ENCODE peak calls at places on chromosomes 2 and 18, in eight cellular contexts. W is AG10803, Z is HCT116, A is A549, S is lower lobe of right lung, U is psoas muscle, M is fibroblast of mammary gland, R is astrocyte of the spinal cord. V is an unnamed sample.

GRCh38 chr2:170973492-170974303 is 44.6 kb downstream of the GORASP2 start:
- DNase-seq in W (peak; percentile 65), Z (peak; percentile 62), A (peak; percentile 87), S (peak; percentile 91), U (peak; percentile 86), M (peak; percentile 68), R (peak; percentile 78), V (peak; percentile 80)

GRCh38 chr2:201402651-201403573 is 45.8 kb upstream of the FLACC1 start:
- DNase-seq in W (peak; percentile 86), Z (no peak), A (no peak), S (no peak), U (no peak), M (peak; percentile 38), R (peak; percentile 47), V (no peak)

GRCh38 chr2:43748333-43748732 is 25.5 kb upstream of the DYNC2LI1 start:
- DNase-seq in W (no peak), Z (no peak), A (no peak), S (no peak), U (no peak), M (no peak), R (no peak), V (no peak)

GRCh38 chr2:136378712-136379595 is 261.0 kb upstream of the CXCR4 start:
- DNase-seq in W (peak; percentile 24), Z (peak; percentile 39), A (peak; percentile 21), S (no peak), U (peak; percentile 27), M (peak; percentile 45), R (peak; percentile 43), V (peak; percentile 59)

GRCh38 chr2:100291152-100291970 is 30.9 kb downstream of the LONRF2 start:
- DNase-seq in W (peak; percentile 87), Z (peak; percentile 97), A (peak; percentile 90), S (peak; percentile 84), U (peak; percentile 56), M (peak; percentile 98), R (peak; percentile 97), V (peak; percentile 89)

GRCh38 chr2:34747643-34748042 is 1148.5 kb upstream of the FAM98A start:
- DNase-seq in W (no peak), Z (no peak), A (no peak), S (no peak), U (no peak), M (no peak), R (no peak), V (no peak)

GRCh38 chr2:26562811-26563645 is 78.1 kb downstream of the CIB4 start:
- DNase-seq in W (no peak), Z (peak; percentile 29), A (peak; percentile 35), S (no peak), U (no peak), M (peak; percentile 15), R (peak; percentile 61), V (peak; percentile 11)

GRCh38 chr2:145909781-145910180 is 1389.9 kb upstream of the ZEB2 start:
- DNase-seq in W (no peak), Z (no peak), A (no peak), S (no peak), U (no peak), M (no peak), R (peak; percentile 8), V (no peak)

GRCh38 chr18:59272221-59272888 is 899 bp downstream of the RAX start:
- DNase-seq in W (no peak), Z (no peak), A (no peak), S (no peak), U (no peak), M (no peak), R (no peak), V (no peak)

GRCh38 chr18:56124186-56124585 is 514.2 kb downstream of the TXNL1 start:
- DNase-seq in W (peak; percentile 92), Z (no peak), A (no peak), S (no peak), U (no peak), M (peak; percentile 87), R (peak; percentile 80), V (no peak)

GRCh38 chr2:39867268-39867667 is 88.2 kb upstream of the THUMPD2 start:
- DNase-seq in W (no peak), Z (no peak), A (no peak), S (no peak), U (no peak), M (no peak), R (no peak), V (no peak)

GRCh38 chr2:222058830-222059229 is 240.0 kb downstream of the PAX3 start:
- DNase-seq in W (no peak), Z (no peak), A (no peak), S (no peak), U (no peak), M (no peak), R (peak; percentile 37), V (no peak)

GRCh38 chr2:83742117-83742782 is 716.8 kb downstream of the SUCLG1 start:
- DNase-seq in W (peak; percentile 70), Z (no peak), A (no peak), S (peak; percentile 32), U (peak; percentile 7), M (no peak), R (no peak), V (peak; percentile 56)
- TF ChIP-seq CTCF in W (no peak), Z (no peak), A (no peak), S (no peak), U (no peak), M (no peak), R (no peak), V (peak; percentile 2)

GRCh38 chr2:118582058-118582457 is 265.4 kb downstream of the EN1 start:
- DNase-seq in W (peak; percentile 31), Z (no peak), A (no peak), S (no peak), U (no peak), M (no peak), R (no peak), V (no peak)

GRCh38 chr2:118584380-118584779 is 263.1 kb downstream of the EN1 start:
- DNase-seq in W (no peak), Z (no peak), A (no peak), S (no peak), U (no peak), M (no peak), R (no peak), V (no peak)

GRCh38 chr2:118580651-118581050 is 266.8 kb downstream of the EN1 start:
- DNase-seq in W (peak; percentile 45), Z (no peak), A (no peak), S (no peak), U (no peak), M (peak; percentile 62), R (no peak), V (no peak)

GRCh38 chr2:118588826-118589225 is 258.6 kb downstream of the EN1 start:
- DNase-seq in W (no peak), Z (no peak), A (no peak), S (no peak), U (no peak), M (no peak), R (no peak), V (no peak)

GRCh38 chr2:118584877-118585276 is 262.6 kb downstream of the EN1 start:
- DNase-seq in W (no peak), Z (no peak), A (no peak), S (no peak), U (no peak), M (no peak), R (no peak), V (no peak)
- H3K4me3 ChIP-seq in W (no peak overlapping the region), Z (no peak overlapping the region), A (no peak overlapping the region), S (no peak overlapping the region), U (no peak overlapping the region), M (no peak overlapping the region), R (no peak overlapping the region), V (no peak overlapping the region)

GRCh38 chr2:148201075-148202004 is 180.4 kb downstream of the MBD5 start:
- DNase-seq in W (peak; percentile 31), Z (peak; percentile 42), A (peak; percentile 9), S (peak; percentile 70), U (peak; percentile 16), M (peak; percentile 50), R (peak; percentile 27), V (peak; percentile 69)
- TF ChIP-seq CTCF in W (peak; percentile 33), Z (peak; percentile 65), A (peak; percentile 78), S (peak; percentile 45), U (peak; percentile 15), M (peak; percentile 36), R (peak; percentile 38), V (peak; percentile 50)

GRCh38 chr2:73285162-73285739 is 973 bp upstream of the FBXO41 start:
- DNase-seq in W (no peak), Z (no peak), A (no peak), S (no peak), U (no peak), M (no peak), R (no peak), V (no peak)
- H3K4me3 ChIP-seq in W (no peak overlapping the region), Z (peak overlapping the region; percentile 76), A (peak overlapping the region; percentile 77), S (peak overlapping the region; percentile 69), U (peak overlapping the region; percentile 71), M (peak overlapping the region; percentile 61), R (no peak overlapping the region), V (no peak overlapping the region)

GRCh38 chr2:8154936-8155335 is 526.9 kb upstream of the ID2 start:
- DNase-seq in W (peak; percentile 15), Z (no peak), A (no peak), S (no peak), U (no peak), M (peak; percentile 89), R (peak; percentile 26), V (peak; percentile 67)
- TF ChIP-seq CTCF in W (no peak), Z (no peak), A (no peak), S (no peak), U (no peak), M (no peak), R (no peak), V (no peak)

DNA sequence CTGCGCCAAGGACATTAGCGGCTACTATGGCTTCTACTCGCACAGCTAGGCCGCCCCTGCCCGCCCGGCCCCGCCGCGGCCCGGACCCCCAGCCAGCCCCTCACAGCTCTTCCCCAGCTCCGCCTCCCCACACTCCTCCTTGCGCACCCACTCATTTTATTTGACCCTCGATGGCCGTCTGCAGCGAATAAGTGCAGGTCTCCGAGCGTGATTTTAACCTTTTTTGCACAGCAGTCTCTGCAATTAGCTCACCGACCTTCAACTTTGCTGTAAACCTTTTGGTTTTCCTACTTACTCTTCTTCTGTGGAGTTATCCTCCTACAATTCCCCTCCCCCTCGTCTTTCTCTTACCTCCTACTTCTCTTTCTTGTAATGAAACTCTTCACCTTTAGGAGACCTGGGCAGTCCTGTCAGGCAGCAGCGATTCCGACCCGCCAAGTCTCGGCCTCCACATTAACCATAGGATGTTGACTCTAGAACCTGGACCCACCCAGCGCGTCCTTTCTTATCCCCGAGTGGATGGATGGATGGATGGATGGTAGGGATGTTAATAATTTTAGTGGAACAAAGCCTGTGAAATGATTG is 8.2 kb downstream of the TBR1 start:
- DNase-seq in W (no peak), Z (no peak), A (no peak), S (no peak), U (no peak), M (no peak), R (no peak), V (no peak)
- H3K4me3 ChIP-seq in W (no peak overlapping the region), Z (no peak overlapping the region), A (no peak overlapping the region), S (peak overlapping the region; percentile 31), U (peak overlapping the region; percentile 49), M (no peak overlapping the region), R (no peak overlapping the region), V (no peak overlapping the region)

V was measured in cardiac fibroblast.